ENCODE peak calls at places on chromosome 14, in seven cellular contexts. J, T, C, L, B, E and Y are unnamed samples.

GRCh38 chr14:105487986-105488777 is 1.5 kb downstream of the CRIP1 start:
- DNase-seq in T (peak; percentile 62), E (no peak), J (no peak), L (no peak), B (no peak), C (no peak), Y (no peak)

GRCh38 chr14:38003746-38004609 is 203.7 kb upstream of the SSTR1 start:
- DNase-seq in L (no peak), J (no peak), B (no peak), C (no peak), T (no peak), E (no peak), Y (no peak)

GRCh38 chr14:100802766-100803693 is 22.9 kb upstream of the MEG3 start:
- DNase-seq in B (no peak), C (no peak), J (no peak), E (no peak), T (no peak), L (no peak), Y (no peak)

GRCh38 chr14:53953002-53953827 is 3.4 kb downstream of the BMP4 start:
- DNase-seq in L (peak; percentile 94), C (peak; percentile 56), E (peak; percentile 86), B (peak; percentile 94), T (peak; percentile 17), J (peak; percentile 22), Y (peak; percentile 95)

GRCh38 chr14:60722163-60722835 is 1.9 kb downstream of the SIX4 start:
- DNase-seq in B (peak; percentile 87), T (peak; percentile 11), L (peak; percentile 52), E (peak; percentile 76), J (peak; percentile 3), C (no peak), Y (peak; percentile 79)

GRCh38 chr14:52876806-52877205 is 74.0 kb downstream of the FERMT2 start:
- DNase-seq in J (no peak), L (no peak), B (no peak), T (no peak), E (no peak), C (no peak), Y (peak; percentile 38)

GRCh38 chr14:41785696-41786095 is 179.0 kb downstream of the LRFN5 start:
- DNase-seq in T (no peak), E (no peak), L (peak; percentile 7), C (no peak), J (no peak), B (no peak), Y (peak; percentile 0)

GRCh38 chr14:31439554-31439953 is 17.8 kb downstream of the DTD2 start:
- DNase-seq in E (no peak), L (no peak), C (no peak), J (no peak), T (no peak), B (no peak), Y (peak; percentile 59)

GRCh38 chr14:25953532-25954144 is 644.2 kb downstream of the NOVA1 start:
- DNase-seq in E (no peak), C (no peak), L (peak; percentile 54), B (peak; percentile 1), T (no peak), J (no peak), Y (peak; percentile 89)

GRCh38 chr14:77804592-77804991 is 4.7 kb downstream of the ADCK1 start:
- DNase-seq in T (no peak), L (peak; percentile 29), E (no peak), J (no peak), B (no peak), C (no peak), Y (no peak)

GRCh38 chr14:27845241-27845850 is 921.2 kb upstream of the FOXG1 start:
- DNase-seq in J (no peak), B (no peak), L (no peak), C (no peak), E (no peak), T (no peak), Y (no peak)

GRCh38 chr14:99520571-99521081 is 39.4 kb downstream of the CCNK start:
- DNase-seq in T (no peak), L (no peak), E (no peak), J (no peak), B (no peak), C (no peak), Y (no peak)

GRCh38 chr14:102415671-102416070 is 52.9 kb downstream of the TECPR2 start:
- DNase-seq in J (no peak), T (no peak), L (no peak), B (no peak), E (no peak), C (no peak), Y (no peak)

GRCh38 chr14:23078692-23079116 is 16.2 kb downstream of the ACIN1 start:
- DNase-seq in J (no peak), B (peak; percentile 93), L (peak; percentile 93), C (no peak), T (no peak), E (peak; percentile 99), Y (peak; percentile 74)

GRCh38 chr14:52031781-52032180 is 37.1 kb downstream of the NID2 start:
- DNase-seq in L (peak; percentile 97), B (peak; percentile 56), J (no peak), T (no peak), C (peak; percentile 19), E (peak; percentile 91), Y (peak; percentile 88)

GRCh38 chr14:23608454-23608853 is 27.7 kb upstream of the DHRS2 start:
- DNase-seq in J (no peak), T (no peak), E (no peak), B (no peak), C (no peak), L (no peak), Y (no peak)

GRCh38 chr14:55929136-55929535 is 189.1 kb upstream of the PELI2 start:
- DNase-seq in C (no peak), L (no peak), T (no peak), E (no peak), J (no peak), B (no peak), Y (no peak)

GRCh38 chr14:63493246-63493645 is 49.9 kb downstream of the PPP2R5E start:
- DNase-seq in B (peak; percentile 28), E (peak; percentile 66), L (peak; percentile 32), C (no peak), T (no peak), J (no peak), Y (peak; percentile 36)

GRCh38 chr14:47555333-47555732 is 120.1 kb downstream of the MDGA2 start:
- DNase-seq in J (no peak), C (no peak), T (no peak), B (no peak), L (peak; percentile 24), E (no peak), Y (no peak)

GRCh38 chr14:21061347-21061668 is 3.7 kb downstream of the RNASE8 start:
- DNase-seq in E (no peak), C (no peak), L (no peak), J (no peak), B (no peak), T (no peak), Y (no peak)

GRCh38 chr14:100609331-100609870 is 22.2 kb upstream of the BEGAIN start:
- DNase-seq in L (no peak), B (no peak), C (no peak), E (no peak), J (no peak), T (no peak), Y (no peak)

GRCh38 chr14:101503431-101504095 is 57.7 kb upstream of the DIO3 start:
- DNase-seq in J (no peak), E (no peak), L (no peak), C (no peak), T (no peak), B (no peak), Y (no peak)

GRCh38 chr14:94394594-94395305 is 6.3 kb upstream of the SERPINA1 start:
- DNase-seq in T (no peak), B (peak; percentile 43), C (no peak), L (peak; percentile 95), J (no peak), E (peak; percentile 49), Y (no peak)

GRCh38 chr14:100846309-100846859 is 20.5 kb downstream of the MEG3 start:
- DNase-seq in J (no peak), E (no peak), L (no peak), T (no peak), C (no peak), B (no peak), Y (peak; percentile 58)

GRCh38 chr14:33647385-33647786 is 303.5 kb downstream of the EGLN3 start:
- DNase-seq in E (peak; percentile 95), C (peak; percentile 51), L (peak; percentile 94), J (no peak), T (no peak), B (peak; percentile 88), Y (peak; percentile 94)

GRCh38 chr14:68800361-68800760 is 7.5 kb upstream of the ZFP36L1 start:
- DNase-seq in J (no peak), C (no peak), E (peak; percentile 46), T (no peak), L (peak; percentile 43), B (peak; percentile 71), Y (no peak)

GRCh38 chr14:52937869-52938268 is 13.0 kb downstream of the FERMT2 start:
- DNase-seq in C (no peak), L (no peak), J (no peak), E (no peak), B (no peak), T (no peak), Y (no peak)

GRCh38 chr14:74917646-74918081 is 5.4 kb downstream of the RPS6KL1 start:
- DNase-seq in L (peak; percentile 72), E (no peak), T (no peak), B (no peak), J (no peak), C (no peak), Y (no peak)

GRCh38 chr14:37585101-37585479 is 10.0 kb downstream of the FOXA1 start:
- DNase-seq in L (no peak), E (no peak), C (no peak), B (no peak), T (no peak), J (no peak), Y (no peak)

GRCh38 chr14:89382487-89383170 is 34.4 kb downstream of the FOXN3 start:
- DNase-seq in E (no peak), J (no peak), T (no peak), C (no peak), L (no peak), B (no peak), Y (no peak)

GRCh38 chr14:23513005-23513412 is 38.6 kb downstream of the ZFHX2 start:
- DNase-seq in T (no peak), E (no peak), J (no peak), B (no peak), C (no peak), L (no peak), Y (peak; percentile 15)

GRCh38 chr14:103801459-103801858 is 45.9 kb downstream of the PPP1R13B start:
- DNase-seq in T (no peak), E (peak; percentile 87), B (no peak), C (no peak), J (no peak), L (peak; percentile 68), Y (peak; percentile 54)